ENCODE peak calls at places on chromosome 22, in five cellular contexts. D is K562, Y is A549, B is H1, Z is HepG2. P is an unnamed sample.

GRCh38 chr22:36221799-36222751 is 17.3 kb downstream of the APOL2 start:
- DNase-seq in D (peak; percentile 67), Y (peak; percentile 19), B (peak; percentile 15), Z (peak; percentile 37), P (no peak)

GRCh38 chr22:17359501-17359900 is 9.8 kb upstream of the CECR2 start:
- DNase-seq in D (peak; percentile 71), Y (no peak), B (no peak), Z (no peak), P (no peak)

GRCh38 chr22:17742528-17742902 is 31.8 kb downstream of the BID start:
- DNase-seq in D (peak; percentile 89), Y (peak; percentile 68), B (peak; percentile 80), Z (peak; percentile 63), P (no peak)

GRCh38 chr22:35896306-35896705 is 132.3 kb downstream of the RBFOX2 start:
- DNase-seq in D (no peak), Y (no peak), B (no peak), Z (no peak), P (no peak)

GRCh38 chr22:43098356-43098755 is 9.2 kb upstream of the TTLL1 start:
- DNase-seq in D (no peak), Y (no peak), B (no peak), Z (no peak), P (no peak)

GRCh38 chr22:20748820-20749428 is 25.0 kb upstream of the SERPIND1 start:
- DNase-seq in D (no peak), Y (no peak), B (no peak), Z (no peak), P (peak; percentile 82)

GRCh38 chr22:19497245-19497644 is 17.5 kb downstream of the CDC45 start:
- DNase-seq in D (peak; percentile 81), Y (no peak), B (no peak), Z (no peak), P (no peak)

GRCh38 chr22:31272522-31273446 is 19.5 kb downstream of the PIK3IP1 start:
- DNase-seq in D (peak; percentile 59), Y (peak; percentile 39), B (no peak), Z (peak; percentile 52), P (no peak)

GRCh38 chr22:22343603-22344276 is 99.2 kb downstream of the VPREB1 start:
- DNase-seq in D (no peak), Y (no peak), B (no peak), Z (no peak), P (no peak)

GRCh38 chr22:32327066-32327465 is 30.6 kb upstream of the RFPL3 start:
- DNase-seq in D (no peak), Y (no peak), B (no peak), Z (no peak), P (no peak)

GRCh38 chr22:46070215-46070721 is 80.1 kb upstream of the PPARA start:
- DNase-seq in D (no peak), Y (no peak), B (no peak), Z (peak; percentile 10), P (no peak)

GRCh38 chr22:32949719-32950118 is 108.5 kb downstream of the SYN3 start:
- DNase-seq in D (no peak), Y (no peak), B (no peak), Z (peak; percentile 54), P (no peak)

GRCh38 chr22:32396746-32397145 is 15.3 kb downstream of the RTCB start:
- DNase-seq in D (no peak), Y (no peak), B (no peak), Z (no peak), P (no peak)

GRCh38 chr22:35930933-35931332 is 97.7 kb downstream of the RBFOX2 start:
- DNase-seq in D (peak; percentile 64), Y (peak; percentile 29), B (no peak), Z (peak; percentile 78), P (peak; percentile 24)

GRCh38 chr22:20315337-20316216 is 4.3 kb downstream of the DGCR6L start:
- DNase-seq in D (peak; percentile 5), Y (no peak), B (no peak), Z (no peak), P (no peak)

GRCh38 chr22:29225422-29226090 is 19.9 kb downstream of the EMID1 start:
- DNase-seq in D (no peak), Y (no peak), B (no peak), Z (no peak), P (no peak)

GRCh38 chr22:33823552-33823951 is 96.7 kb downstream of the LARGE1 start:
- DNase-seq in D (no peak), Y (no peak), B (no peak), Z (peak; percentile 69), P (no peak)

GRCh38 chr22:39574779-39575551 is 4.4 kb downstream of the CACNA1I start:
- DNase-seq in D (peak; percentile 80), Y (peak; percentile 78), B (no peak), Z (peak; percentile 28), P (no peak)

GRCh38 chr22:40302149-40302548 is 44.2 kb upstream of the ADSL start:
- DNase-seq in D (no peak), Y (no peak), B (no peak), Z (no peak), P (no peak)

GRCh38 chr22:34765115-34765514 is 300.8 kb upstream of the ISX start:
- DNase-seq in D (no peak), Y (no peak), B (no peak), Z (no peak), P (no peak)

GRCh38 chr22:36374603-36375024 is 13.2 kb downstream of the MYH9 start:
- DNase-seq in D (no peak), Y (no peak), B (no peak), Z (no peak), P (no peak)

GRCh38 chr22:42473484-42474193 is 41.4 kb upstream of the NFAM1 start:
- DNase-seq in D (peak; percentile 60), Y (peak; percentile 43), B (no peak), Z (peak; percentile 53), P (no peak)

GRCh38 chr22:45552580-45553332 is 50.1 kb downstream of the FBLN1 start:
- DNase-seq in D (no peak), Y (no peak), B (no peak), Z (no peak), P (no peak)

GRCh38 chr22:39234157-39234793 is 10.5 kb downstream of the PDGFB start:
- DNase-seq in D (no peak), Y (no peak), B (no peak), Z (no peak), P (no peak)

GRCh38 chr22:42468841-42469240 is 36.6 kb upstream of the NFAM1 start:
- DNase-seq in D (peak; percentile 14), Y (no peak), B (no peak), Z (no peak), P (no peak)

GRCh38 chr22:35663371-35663770 is 15.1 kb downstream of the APOL6 start:
- DNase-seq in D (no peak), Y (no peak), B (no peak), Z (no peak), P (no peak)

GRCh38 chr22:35777335-35777975 is 59.8 kb downstream of the APOL5 start:
- DNase-seq in D (no peak), Y (no peak), B (no peak), Z (no peak), P (no peak)

DNA sequence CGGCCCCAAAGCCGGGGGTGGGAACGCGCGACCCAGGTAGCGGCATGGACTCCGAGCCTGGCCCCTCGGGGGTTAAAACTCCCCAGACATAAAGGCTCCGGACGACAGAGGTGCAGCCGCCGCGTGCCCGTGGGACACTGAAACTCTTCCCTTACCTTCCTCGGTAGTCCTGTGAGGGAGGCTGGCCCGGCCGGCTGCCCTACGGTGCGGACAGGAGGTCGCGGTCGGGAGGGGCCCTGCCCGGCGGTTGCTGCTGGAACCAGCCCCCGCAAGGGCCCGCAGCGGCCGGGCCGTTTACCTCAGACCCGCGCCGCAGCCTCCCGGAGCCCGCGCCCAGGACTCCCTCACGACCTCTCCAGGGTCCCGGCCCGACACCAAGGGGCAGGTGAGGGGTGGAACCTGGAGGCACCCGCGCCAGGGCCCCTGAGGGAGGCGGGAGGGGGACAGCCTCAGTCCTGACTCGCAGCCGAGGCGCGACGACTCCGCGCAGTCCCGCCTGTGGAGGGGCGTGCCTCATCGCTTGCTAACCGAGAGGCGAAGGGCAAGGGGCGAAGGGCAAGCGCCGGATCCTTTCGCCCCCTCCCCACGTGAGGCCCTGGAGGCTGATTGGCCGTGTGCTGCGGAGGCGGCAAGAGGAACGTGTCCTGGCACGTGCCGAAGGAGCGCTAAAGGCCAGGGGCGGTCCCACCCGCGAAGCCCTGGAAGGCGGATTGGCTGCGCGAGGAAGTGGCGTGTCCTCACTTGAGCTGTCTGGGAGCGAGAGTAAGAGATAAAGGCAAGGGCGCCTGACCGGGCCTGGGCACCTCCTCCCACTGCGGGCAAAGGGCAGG is at the start of gene UPB1:
- DNase-seq in D (no peak), Y (no peak), B (no peak), Z (no peak), P (no peak)
- TF ChIP-seq USF2 in D (no peak), Y (no peak), B (peak; percentile 65), Z (no peak), P (no peak)

GRCh38 chr22:49462291-49462690 is 365.4 kb downstream of the BRD1 start:
- DNase-seq in D (no peak), Y (no peak), B (no peak), Z (no peak), P (no peak)
- TF ChIP-seq KDM1A in D (no peak), Y (no peak), B (no peak), Z (no peak), P (no peak)

GRCh38 chr22:28217277-28217676 is 298.2 kb upstream of the PITPNB start:
- DNase-seq in D (no peak), Y (no peak), B (no peak), Z (no peak), P (no peak)
- TF ChIP-seq RAD21 in D (no peak), Y (no peak), B (no peak), Z (no peak), P (no peak)

GRCh38 chr22:23683545-23683944 is 7.3 kb upstream of the RGL4 start:
- DNase-seq in D (no peak), Y (no peak), B (no peak), Z (no peak), P (no peak)

GRCh38 chr22:23686416-23687024 is 4.3 kb upstream of the RGL4 start:
- DNase-seq in D (no peak), Y (no peak), B (no peak), Z (no peak), P (no peak)

GRCh38 chr22:23684561-23685031 is 6.2 kb upstream of the RGL4 start:
- DNase-seq in D (peak; percentile 82), Y (no peak), B (no peak), Z (no peak), P (no peak)

GRCh38 chr22:23684051-23684450 is 6.8 kb upstream of the RGL4 start:
- DNase-seq in D (no peak), Y (no peak), B (no peak), Z (no peak), P (no peak)

GRCh38 chr22:23685205-23685784 is 5.5 kb upstream of the RGL4 start:
- DNase-seq in D (peak; percentile 50), Y (no peak), B (no peak), Z (no peak), P (no peak)
- TF ChIP-seq USF2 in D (no peak), Y (no peak), B (no peak), Z (no peak), P (no peak)

GRCh38 chr22:37818397-37819099 is 4.6 kb upstream of the GALR3 start:
- DNase-seq in D (no peak), Y (no peak), B (no peak), Z (no peak), P (no peak)
- TF ChIP-seq KDM1A in D (no peak), Y (no peak), B (no peak), Z (no peak), P (no peak)

DNA sequence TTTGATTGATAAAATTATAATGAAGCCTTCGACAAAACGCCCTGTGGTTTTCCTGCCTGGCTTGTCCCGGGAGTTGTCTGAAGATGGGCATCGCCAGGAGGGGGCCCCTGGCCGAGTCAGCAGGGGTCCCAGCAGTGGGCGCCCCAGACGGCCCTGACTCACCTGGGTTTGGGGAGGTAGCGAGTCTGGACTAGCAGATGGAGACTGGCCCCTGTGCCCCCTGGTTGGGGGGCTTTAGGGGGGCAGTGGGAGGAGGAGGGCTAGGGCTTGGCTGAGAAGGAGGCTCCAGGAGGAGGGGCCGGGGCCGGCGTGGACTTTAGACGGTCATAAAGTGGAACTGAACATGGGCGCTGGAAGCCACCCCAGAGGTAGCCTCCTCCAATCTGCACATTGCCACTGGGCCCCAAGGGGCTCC is 410 bp upstream of the LIF start:
- DNase-seq in D (no peak), Y (no peak), B (no peak), Z (no peak), P (no peak)
- TF ChIP-seq RAD21 in D (no peak), Y (no peak), B (no peak), Z (no peak), P (no peak)

P was measured in GM12878.